ENCODE peak calls at places on chromosomes 13 and 19, in six cellular contexts. T is mucosa of descending colon, D is left ventricle myocardium inferior, L is AG09309, I is body of pancreas, F is psoas muscle. W is an unnamed sample.

GRCh38 chr19:1355258-1355973 is 28.3 kb upstream of the NDUFS7 start:
- DNase-seq in T (peak), D (no peak), L (no peak), I (no peak), F (no peak), W (no peak)

GRCh38 chr19:14479985-14480694 is 5.0 kb upstream of the PTGER1 start:
- DNase-seq in T (no peak), D (peak), L (no peak), I (no peak), F (peak), W (peak)

GRCh38 chr19:7989071-7989575 is 16.3 kb downstream of the ELAVL1 start:
- DNase-seq in T (no peak), D (no peak), L (no peak), I (no peak), F (no peak), W (no peak)

GRCh38 chr13:108003626-108004025 is 211.7 kb downstream of the LIG4 start:
- DNase-seq in T (no peak), D (no peak), L (no peak), I (no peak), F (no peak), W (peak)

GRCh38 chr19:17555929-17556813 is 722 bp downstream of the COLGALT1 start:
- DNase-seq in T (peak), D (peak), L (no peak), I (peak), F (peak), W (peak)

GRCh38 chr19:50425581-50425980 is 6.8 kb downstream of the SPIB start:
- DNase-seq in T (no peak), D (no peak), L (no peak), I (no peak), F (no peak), W (no peak)

GRCh38 chr19:49340069-49340864 is 5.1 kb downstream of the CD37 start:
- DNase-seq in T (peak), D (peak), L (no peak), I (peak), F (peak), W (peak)

GRCh38 chr19:19034204-19034624 is 811 bp downstream of the ARMC6 start:
- DNase-seq in T (peak), D (no peak), L (no peak), I (peak), F (peak), W (peak)

GRCh38 chr13:30829788-30830637 is 76.1 kb upstream of the MEDAG start:
- DNase-seq in T (no peak), D (no peak), L (no peak), I (no peak), F (no peak), W (no peak)

GRCh38 chr13:93147293-93147645 is 79.3 kb upstream of the GPC6 start:
- DNase-seq in T (no peak), D (no peak), L (no peak), I (no peak), F (no peak), W (no peak)

GRCh38 chr13:29924482-29924884 is 74.1 kb upstream of the UBL3 start:
- DNase-seq in T (no peak), D (no peak), L (peak), I (peak), F (no peak), W (no peak)

DNA sequence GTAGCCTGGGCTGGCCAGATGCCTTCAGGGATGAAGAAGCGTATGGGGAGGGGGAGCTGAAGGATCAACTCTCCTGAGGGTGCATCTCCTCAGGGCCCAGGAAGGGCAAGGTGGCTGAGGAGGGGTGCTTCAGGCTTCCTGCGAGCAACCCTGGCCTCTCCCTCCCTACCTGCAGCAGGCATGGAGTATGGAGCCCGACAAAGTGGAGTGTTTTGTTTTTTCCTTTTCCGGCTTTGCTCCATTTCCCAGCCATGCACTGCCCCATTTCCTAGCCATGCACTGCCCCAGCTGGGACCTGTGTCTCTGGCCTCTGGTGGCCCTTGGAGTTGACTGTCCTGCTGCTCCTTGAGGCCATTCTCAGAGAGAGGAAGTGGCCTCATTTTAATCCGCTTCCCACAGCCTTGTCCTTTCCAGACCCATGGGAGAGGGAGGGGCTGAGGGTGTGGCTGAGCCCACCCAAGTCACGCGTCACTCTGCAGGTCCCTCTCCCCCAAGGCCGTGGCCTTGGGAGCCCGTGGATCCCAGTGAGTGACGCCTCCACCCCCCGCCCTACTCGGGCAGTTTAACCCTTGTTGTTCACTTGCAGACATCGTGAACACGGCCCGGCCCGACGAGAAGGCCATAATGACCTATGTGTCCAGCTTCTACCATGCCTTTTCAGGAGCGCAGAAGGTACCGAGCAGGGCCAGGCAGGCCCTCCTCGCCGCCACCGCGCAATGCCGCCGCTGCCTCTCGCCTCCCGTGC is 34.4 kb downstream of the CAPN12 start:
- DNase-seq in T (no peak), D (no peak), L (no peak), I (no peak), F (no peak), W (no peak)
- H3K4me3 ChIP-seq in T (no peak), D (peak), L (no peak), I (no peak), F (no peak), W (no peak)

GRCh38 chr19:3129112-3129511 is 6.7 kb upstream of the GNA15 start:
- DNase-seq in T (peak), D (no peak), L (peak), I (peak), F (no peak), W (no peak)
- TF ChIP-seq CTCF in T (no peak), D (peak), L (peak), I (peak), F (peak), W (no peak)

DNA sequence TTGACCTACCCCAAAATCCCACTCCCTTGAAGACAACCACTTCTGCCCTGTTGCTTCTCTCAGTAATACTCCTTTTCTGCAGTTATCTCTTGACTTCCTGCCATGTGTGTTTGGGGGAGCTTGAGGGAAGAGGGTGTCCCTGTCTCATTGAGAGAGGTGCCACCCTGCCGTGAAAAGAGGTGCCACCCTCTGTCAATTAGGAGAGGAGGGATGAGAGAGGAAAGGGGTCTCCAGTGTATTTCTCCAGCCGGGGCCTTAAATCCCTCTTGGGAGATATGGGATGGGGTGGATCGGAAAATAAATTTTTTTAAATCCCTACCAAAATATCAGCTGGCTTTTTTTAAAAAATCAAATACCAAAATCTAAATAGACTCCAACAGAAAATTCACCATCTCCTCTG is 16.5 kb downstream of the PLD3 start:
- DNase-seq in T (no peak), D (no peak), L (no peak), I (no peak), F (no peak), W (no peak)
- H3K4me3 ChIP-seq in T (no peak), D (peak), L (no peak), I (no peak), F (no peak), W (no peak)

GRCh38 chr19:3433313-3433712 is 47.0 kb downstream of the SMIM24 start:
- DNase-seq in T (no peak), D (no peak), L (no peak), I (no peak), F (no peak), W (no peak)
- TF ChIP-seq CTCF in T (no peak), D (no peak), L (no peak), I (no peak), F (no peak), W (no peak)

DNA sequence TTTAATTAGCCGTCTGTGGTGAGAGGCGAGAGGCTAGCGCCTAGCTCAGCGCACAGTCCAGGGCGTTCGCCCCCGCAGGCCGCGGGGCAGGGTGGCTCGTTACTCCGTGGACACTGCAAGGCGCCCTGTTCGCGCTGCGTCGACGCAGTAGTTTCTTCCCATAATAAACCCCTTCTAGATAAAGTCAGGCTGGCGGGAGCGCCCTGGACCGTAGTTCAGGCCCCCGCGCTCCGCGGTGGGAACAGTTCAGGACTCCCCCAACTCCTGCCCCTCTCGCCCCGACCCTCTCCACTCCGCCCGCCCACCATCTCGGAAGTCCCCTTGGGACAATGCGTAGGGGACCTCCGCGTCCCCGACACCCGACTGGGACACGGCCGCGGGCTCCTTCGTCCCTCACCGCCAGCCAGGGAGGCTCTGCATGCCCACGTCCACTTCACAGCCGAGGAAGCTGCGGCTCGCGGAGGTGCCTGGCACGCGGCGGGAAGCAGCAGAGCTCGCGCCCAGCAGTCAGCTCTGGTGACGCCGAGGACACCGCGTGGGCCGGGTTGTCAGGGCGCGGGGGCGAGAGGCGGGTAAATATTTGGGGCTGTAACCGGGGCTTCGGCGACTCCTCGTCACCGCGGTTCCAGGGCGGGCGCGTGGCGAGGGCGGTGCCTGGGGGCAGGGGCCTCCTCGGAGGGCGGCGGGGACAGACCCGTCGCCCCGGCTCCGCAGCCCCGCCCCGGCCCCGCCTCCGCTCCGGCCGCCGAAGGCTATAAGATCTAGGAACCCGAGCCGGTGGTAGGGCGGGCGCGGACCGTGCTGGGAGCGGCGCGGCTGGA is at the start of gene RGCC:
- DNase-seq in T (peak), D (peak), L (no peak), I (peak), F (peak), W (peak)
- H3K4me3 ChIP-seq in T (peak), D (peak), L (peak), I (peak), F (peak), W (peak)

GRCh38 chr13:37680137-37680536 is 81.6 kb upstream of the POSTN start:
- DNase-seq in T (no peak), D (no peak), L (no peak), I (no peak), F (no peak), W (no peak)

GRCh38 chr13:37682496-37682895 is 83.9 kb upstream of the POSTN start:
- DNase-seq in T (no peak), D (no peak), L (no peak), I (no peak), F (no peak), W (no peak)

GRCh38 chr13:37681295-37682032 is 82.9 kb upstream of the POSTN start:
- DNase-seq in T (no peak), D (no peak), L (peak), I (peak), F (no peak), W (no peak)

GRCh38 chr13:37679043-37679442 is 80.5 kb upstream of the POSTN start:
- DNase-seq in T (no peak), D (no peak), L (no peak), I (no peak), F (no peak), W (no peak)
- TF ChIP-seq CTCF in T (no peak), D (no peak), L (peak), I (no peak), F (no peak), W (no peak)

GRCh38 chr13:57865600-57866294 is 234.2 kb downstream of the PCDH17 start:
- DNase-seq in T (no peak), D (no peak), L (no peak), I (no peak), F (no peak), W (no peak)
- H3K4me3 ChIP-seq in T (no peak), D (no peak), L (no peak), I (no peak), F (no peak), W (no peak)

W was measured in testis.